ENCODE peak calls at places on chromosome 4, in four cellular contexts. One of them, this sample, is unnamed.

GRCh38 chr4:168537086-168537485 is 40.2 kb downstream of the PALLD start:
- ATAC-seq in esophagus mucosa: no peak
- ATAC-seq in A549: no peak
- ATAC-seq in right cardiac atrium: no peak
- ATAC-seq in this sample: no peak

GRCh38 chr4:151238477-151238876 is 38.5 kb upstream of the PRSS48 start:
- ATAC-seq in A549: no peak
- ATAC-seq in right cardiac atrium: no peak
- ATAC-seq in esophagus mucosa: no peak
- ATAC-seq in this sample: peak

GRCh38 chr4:107751670-107752069 is 31.6 kb upstream of the PAPSS1 start:
- ATAC-seq in esophagus mucosa: no peak
- ATAC-seq in right cardiac atrium: no peak
- ATAC-seq in A549: no peak
- ATAC-seq in this sample: no peak

GRCh38 chr4:75046641-75047040 is 113.7 kb downstream of the PARM1 start:
- ATAC-seq in right cardiac atrium: no peak
- ATAC-seq in esophagus mucosa: no peak
- ATAC-seq in A549: no peak
- ATAC-seq in this sample: no peak

GRCh38 chr4:47876784-47877183 is 37.6 kb downstream of the NFXL1 start:
- ATAC-seq in right cardiac atrium: no peak
- ATAC-seq in esophagus mucosa: no peak
- ATAC-seq in A549: no peak
- ATAC-seq in this sample: no peak

GRCh38 chr4:25020240-25020639 is 10.5 kb downstream of the LGI2 start:
- ATAC-seq in esophagus mucosa: peak
- ATAC-seq in A549: peak
- ATAC-seq in right cardiac atrium: no peak
- ATAC-seq in this sample: no peak

GRCh38 chr4:30973993-30974392 is 253.8 kb downstream of the PCDH7 start:
- ATAC-seq in esophagus mucosa: no peak
- ATAC-seq in A549: no peak
- ATAC-seq in right cardiac atrium: no peak
- ATAC-seq in this sample: no peak

GRCh38 chr4:38292529-38292928 is 332.3 kb downstream of the PTTG2 start:
- ATAC-seq in A549: no peak
- ATAC-seq in right cardiac atrium: no peak
- ATAC-seq in esophagus mucosa: no peak
- ATAC-seq in this sample: no peak

GRCh38 chr4:81040175-81040659 is 9.7 kb downstream of the BMP3 start:
- ATAC-seq in esophagus mucosa: peak
- ATAC-seq in A549: no peak
- ATAC-seq in right cardiac atrium: no peak
- ATAC-seq in this sample: peak

GRCh38 chr4:36333303-36333877 is 52.0 kb downstream of the DTHD1 start:
- ATAC-seq in right cardiac atrium: no peak
- ATAC-seq in esophagus mucosa: no peak
- ATAC-seq in A549: no peak
- ATAC-seq in this sample: no peak

GRCh38 chr4:15778191-15778741 is at the start of gene CD38:
- ATAC-seq in A549: peak
- ATAC-seq in right cardiac atrium: peak
- ATAC-seq in esophagus mucosa: peak
- ATAC-seq in this sample: peak

GRCh38 chr4:110119347-110119746 is 79.1 kb downstream of the ELOVL6 start:
- ATAC-seq in right cardiac atrium: no peak
- ATAC-seq in esophagus mucosa: peak
- ATAC-seq in A549: no peak
- ATAC-seq in this sample: peak

This sample was measured in SK-N-SH treated with all-trans-retinoic acid at 6 μM for 48 hours.